ENCODE peak calls at places on chromosomes 4 and X, in nine cellular contexts. L is right lobe of liver, O is astrocyte, A is kidney, Z is lung, V is endothelial cell of umbilical vein, D is uterus, S is cardiac fibroblast, R is RWPE2. E is an unnamed sample.

GRCh38 chr4:4851081-4851480 is 8.4 kb upstream of the MSX1 start:
- DNase-seq in A (no peak), S (no peak), D (no peak), O (no peak), Z (no peak), L (no peak), R (no peak), V (no peak), E (no peak)

GRCh38 chr4:132332932-132333722 is 816.0 kb upstream of the PCDH10 start:
- DNase-seq in A (no peak), O (peak), L (no peak), V (peak), D (no peak), Z (no peak), S (peak), R (no peak), E (no peak)

GRCh38 chrX:72351606-72352338 is 46.1 kb upstream of the CITED1 start:
- DNase-seq in A (no peak), V (no peak), S (peak), O (peak), D (no peak), L (no peak), R (no peak), Z (no peak), E (no peak)

GRCh38 chr4:76654796-76655195 is 219.8 kb downstream of the SHROOM3 start:
- DNase-seq in O (peak), L (no peak), Z (no peak), A (no peak), R (no peak), S (no peak), D (no peak), V (no peak), E (no peak)

GRCh38 chr4:180542445-180543100 is 1700.6 kb upstream of the TENM3 start:
- DNase-seq in R (peak), S (peak), D (no peak), Z (no peak), V (no peak), L (no peak), O (peak), A (no peak), E (peak)

GRCh38 chr4:174037631-174038030 is 245.8 kb downstream of the FBXO8 start:
- DNase-seq in L (no peak), R (no peak), Z (no peak), D (no peak), V (no peak), S (no peak), O (no peak), A (no peak), E (peak)

GRCh38 chr4:151165205-151166000 is 66.0 kb downstream of the RPS3A start:
- DNase-seq in S (no peak), A (no peak), R (no peak), D (no peak), L (no peak), Z (no peak), V (no peak), O (no peak), E (no peak)

GRCh38 chr4:100208964-100209363 is 18.7 kb upstream of the DDIT4L start:
- DNase-seq in D (no peak), O (peak), S (no peak), L (no peak), R (no peak), A (no peak), V (no peak), Z (no peak), E (no peak)

GRCh38 chr4:155033604-155034003 is 174.8 kb upstream of the NPY2R start:
- DNase-seq in S (no peak), V (no peak), L (no peak), Z (no peak), A (no peak), O (no peak), R (no peak), D (no peak), E (no peak)

GRCh38 chr4:11628093-11628725 is 199.5 kb upstream of the HS3ST1 start:
- DNase-seq in D (no peak), O (peak), S (no peak), A (no peak), V (no peak), Z (no peak), L (no peak), R (no peak), E (no peak)

GRCh38 chr4:123545569-123546122 is 149.1 kb downstream of the SPRY1 start:
- DNase-seq in R (no peak), L (no peak), A (no peak), O (peak), D (no peak), S (no peak), V (no peak), Z (no peak), E (no peak)

GRCh38 chrX:106780664-106781377 is 21.7 kb upstream of the TBC1D8B start:
- DNase-seq in Z (no peak), S (no peak), D (no peak), O (no peak), L (no peak), V (no peak), R (no peak), A (no peak), E (no peak)

GRCh38 chr4:76960014-76960413 is 10.5 kb downstream of the SEPTIN11 start:
- DNase-seq in L (no peak), Z (no peak), O (peak), D (no peak), A (no peak), S (no peak), V (no peak), R (no peak), E (peak)

GRCh38 chr4:5890063-5890727 is 2.7 kb downstream of the CRMP1 start:
- DNase-seq in S (no peak), Z (no peak), O (peak), A (no peak), R (no peak), V (no peak), L (no peak), D (no peak), E (no peak)

GRCh38 chr4:127624176-127624575 is 8.6 kb upstream of the INTU start:
- DNase-seq in O (no peak), D (no peak), A (no peak), R (no peak), L (no peak), S (no peak), Z (no peak), V (no peak), E (no peak)

GRCh38 chr4:15938182-15938581 is 358 bp downstream of the FGFBP1 start:
- DNase-seq in A (peak), Z (peak), S (no peak), R (peak), V (no peak), O (no peak), D (no peak), L (no peak), E (no peak)

GRCh38 chrX:49184294-49185061 is 1.7 kb downstream of the PRICKLE3 start:
- DNase-seq in D (peak), S (peak), Z (peak), L (peak), R (peak), O (peak), V (peak), A (peak), E (peak)

GRCh38 chr4:27089186-27089585 is 228.5 kb downstream of the STIM2 start:
- DNase-seq in Z (no peak), O (no peak), R (no peak), V (no peak), L (no peak), A (no peak), S (no peak), D (no peak), E (no peak)

GRCh38 chrX:150363561-150364346 is 637 bp downstream of the MAMLD1 start:
- DNase-seq in A (peak), Z (peak), O (no peak), S (peak), L (peak), V (peak), D (no peak), R (no peak), E (no peak)

GRCh38 chr4:74768857-74769525 is 25.3 kb downstream of the BTC start:
- DNase-seq in D (no peak), L (no peak), Z (no peak), A (no peak), O (peak), R (no peak), S (peak), V (peak), E (no peak)

GRCh38 chrX:111447298-111447697 is 35.3 kb upstream of the DCX start:
- DNase-seq in O (peak), A (no peak), D (no peak), S (no peak), Z (no peak), V (no peak), R (no peak), L (no peak), E (no peak)

GRCh38 chr4:176758731-176759130 is 34.0 kb downstream of the VEGFC start:
- DNase-seq in R (no peak), O (no peak), S (no peak), D (no peak), V (no peak), L (no peak), Z (no peak), A (no peak), E (no peak)

GRCh38 chr4:102825261-102826071 is 1.9 kb downstream of the UBE2D3 start:
- DNase-seq in R (no peak), Z (peak), S (peak), L (peak), V (peak), O (peak), A (no peak), D (peak), E (no peak)

GRCh38 chrX:40531056-40531826 is 49.5 kb upstream of the ATP6AP2 start:
- DNase-seq in L (no peak), D (peak), S (no peak), R (no peak), A (no peak), Z (no peak), V (no peak), O (no peak), E (no peak)

GRCh38 chr4:948101-948935 is 16.1 kb downstream of the TMEM175 start:
- DNase-seq in S (no peak), D (peak), L (no peak), R (no peak), Z (no peak), V (no peak), A (peak), O (no peak), E (no peak)

GRCh38 chr4:137650051-137650450 is 117.8 kb upstream of the PCDH18 start:
- DNase-seq in S (no peak), V (no peak), R (no peak), A (no peak), D (no peak), Z (no peak), L (no peak), O (no peak), E (no peak)

GRCh38 chr4:60034371-60034770 is 1165.8 kb upstream of the ADGRL3 start:
- DNase-seq in R (no peak), V (no peak), S (no peak), Z (no peak), O (no peak), A (no peak), L (no peak), D (no peak), E (no peak)

GRCh38 chrX:141320801-141321200 is 78.5 kb upstream of the SPANXC start:
- DNase-seq in R (no peak), Z (no peak), O (no peak), D (no peak), S (no peak), L (no peak), V (peak), A (no peak), E (no peak)

GRCh38 chrX:110402091-110402854 is 43.6 kb downstream of the RTL9 start:
- DNase-seq in R (peak), L (no peak), Z (no peak), V (no peak), A (no peak), O (peak), S (peak), D (peak), E (no peak)

GRCh38 chrX:15781964-15782711 is 8.1 kb upstream of the ZRSR2 start:
- DNase-seq in O (no peak), L (no peak), D (no peak), V (no peak), S (no peak), A (no peak), Z (no peak), R (no peak), E (no peak)

GRCh38 chr4:176838611-176839411 is 46.1 kb upstream of the VEGFC start:
- DNase-seq in L (no peak), V (peak), Z (no peak), A (no peak), S (peak), D (no peak), R (no peak), O (peak), E (peak)

GRCh38 chrX:6363193-6363592 is 134.5 kb upstream of the NLGN4X start:
- DNase-seq in S (no peak), V (no peak), A (no peak), O (no peak), R (no peak), Z (no peak), D (no peak), L (no peak), E (no peak)
- TF ChIP-seq CTCF in S (no peak), V (no peak), A (no peak), O (no peak), R (no peak), Z (no peak), D (no peak), L (no peak), E (no peak)

GRCh38 chr4:98643760-98644159 is 14.7 kb downstream of the TSPAN5 start:
- DNase-seq in V (no peak), L (no peak), O (no peak), A (no peak), D (no peak), S (no peak), R (no peak), Z (no peak), E (no peak)
- H3K4me3 ChIP-seq in V (no peak), L (no peak), O (no peak), A (no peak), D (no peak), S (no peak), R (no peak), Z (no peak), E (no peak)

GRCh38 chr4:163194593-163194992 is 27.9 kb upstream of the NAF1 start:
- DNase-seq in D (no peak), Z (no peak), O (no peak), A (no peak), R (no peak), S (no peak), L (no peak), V (no peak), E (no peak)
- TF ChIP-seq CTCF in D (no peak), Z (no peak), O (no peak), A (no peak), R (no peak), S (no peak), L (no peak), V (no peak), E (no peak)

GRCh38 chr4:140296871-140297570 is 76.4 kb upstream of the SCOC start:
- DNase-seq in O (peak), R (no peak), D (peak), S (no peak), A (no peak), L (no peak), V (no peak), Z (no peak), E (no peak)
- H3K4me3 ChIP-seq in O (peak), R (no peak), D (peak), S (no peak), A (no peak), L (no peak), V (no peak), Z (no peak), E (no peak)

DNA sequence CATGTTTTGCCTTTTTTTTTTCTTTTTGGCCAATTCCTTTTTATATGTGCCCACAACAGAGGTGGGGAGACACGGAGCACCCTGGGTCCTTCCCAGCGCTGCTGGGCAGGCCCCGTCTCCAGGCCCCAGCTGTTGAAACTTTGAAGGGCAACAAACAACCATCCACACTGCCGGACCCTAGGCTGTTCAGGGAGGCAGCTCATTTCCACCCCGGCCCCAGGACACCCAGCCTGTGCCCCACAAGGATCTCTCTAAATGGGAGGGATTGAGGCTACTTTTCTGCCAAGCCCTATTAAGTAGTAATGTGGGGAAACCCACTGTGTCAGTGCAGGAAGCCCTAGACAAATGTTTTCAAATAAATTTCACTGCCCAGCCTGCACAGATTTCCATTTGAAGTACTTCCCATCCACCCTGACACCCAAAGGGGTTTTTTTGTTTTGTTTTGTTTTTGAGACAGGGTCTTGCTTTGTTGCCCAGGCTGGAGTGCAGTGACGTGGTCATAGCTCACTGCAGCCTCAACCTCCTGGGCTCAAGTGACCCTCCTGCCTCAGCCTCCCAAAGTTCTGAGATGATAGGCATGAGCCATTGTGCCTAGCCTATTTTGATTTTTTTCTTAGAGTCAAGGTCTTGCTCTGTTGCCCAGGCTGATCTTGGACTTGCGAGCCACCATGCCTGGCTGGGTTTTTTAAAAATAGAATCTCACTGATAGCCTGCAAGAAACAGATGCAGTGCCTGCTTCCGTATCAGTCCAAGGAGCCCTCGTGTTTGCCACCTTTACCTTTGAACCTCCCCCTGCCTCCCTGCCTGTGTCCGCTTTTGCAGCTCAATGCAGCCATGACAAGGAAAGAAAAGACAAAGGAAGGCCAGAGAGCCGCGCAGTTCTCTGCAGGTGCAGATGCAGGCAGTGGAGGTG is 13.4 kb upstream of the CLCN4 start:
- DNase-seq in Z (no peak), O (no peak), A (no peak), S (no peak), R (no peak), D (no peak), L (no peak), V (no peak), E (no peak)
- TF ChIP-seq CTCF in Z (no peak), O (no peak), A (no peak), S (no peak), R (no peak), D (no peak), L (no peak), V (no peak), E (no peak)

E was measured in retinal pigment epithelial cell.